ENCODE peak calls at places on chromosomes 4 and X, in eight cellular contexts. One of them, this sample, is unnamed.

GRCh38 chr4:185201983-185202962 is 1.5 kb downstream of the CFAP97 start:
- DNase-seq in testis: no peak
- DNase-seq in psoas muscle: no peak
- DNase-seq in heart left ventricle: no peak
- DNase-seq in AG10803: peak
- DNase-seq in bronchial epithelial cell: no peak
- DNase-seq in A549: no peak
- DNase-seq in CD8-positive, alpha-beta T cell: no peak
- DNase-seq in this sample: no peak

GRCh38 chrX:25180242-25180641 is 164.5 kb upstream of the ARX start:
- DNase-seq in testis: no peak
- DNase-seq in psoas muscle: no peak
- DNase-seq in heart left ventricle: no peak
- DNase-seq in AG10803: no peak
- DNase-seq in bronchial epithelial cell: no peak
- DNase-seq in A549: no peak
- DNase-seq in CD8-positive, alpha-beta T cell: no peak
- DNase-seq in this sample: no peak

GRCh38 chrX:19772759-19773623 is 114.4 kb downstream of the SH3KBP1 start:
- DNase-seq in testis: no peak
- DNase-seq in psoas muscle: no peak
- DNase-seq in heart left ventricle: no peak
- DNase-seq in AG10803: no peak
- DNase-seq in bronchial epithelial cell: no peak
- DNase-seq in A549: no peak
- DNase-seq in CD8-positive, alpha-beta T cell: peak
- DNase-seq in this sample: no peak

GRCh38 chrX:626745-627509 is 3.7 kb upstream of the SHOX start:
- DNase-seq in testis: no peak
- DNase-seq in psoas muscle: no peak
- DNase-seq in heart left ventricle: no peak
- DNase-seq in AG10803: no peak
- DNase-seq in bronchial epithelial cell: no peak
- DNase-seq in A549: no peak
- DNase-seq in CD8-positive, alpha-beta T cell: no peak
- DNase-seq in this sample: no peak

GRCh38 chr4:100362363-100362762 is 155.5 kb downstream of the EMCN start:
- DNase-seq in testis: no peak
- DNase-seq in psoas muscle: no peak
- DNase-seq in heart left ventricle: no peak
- DNase-seq in AG10803: no peak
- DNase-seq in bronchial epithelial cell: peak
- DNase-seq in A549: no peak
- DNase-seq in CD8-positive, alpha-beta T cell: no peak
- DNase-seq in this sample: no peak

GRCh38 chr4:111839186-111839585 is 306.1 kb upstream of the FAM241A start:
- DNase-seq in testis: no peak
- DNase-seq in psoas muscle: no peak
- DNase-seq in heart left ventricle: no peak
- DNase-seq in AG10803: peak
- DNase-seq in bronchial epithelial cell: no peak
- DNase-seq in A549: no peak
- DNase-seq in CD8-positive, alpha-beta T cell: no peak
- DNase-seq in this sample: no peak

GRCh38 chr4:47187608-47188007 is 156.2 kb downstream of the GABRB1 start:
- DNase-seq in testis: no peak
- DNase-seq in psoas muscle: no peak
- DNase-seq in heart left ventricle: no peak
- DNase-seq in AG10803: no peak
- DNase-seq in bronchial epithelial cell: no peak
- DNase-seq in A549: no peak
- DNase-seq in CD8-positive, alpha-beta T cell: no peak
- DNase-seq in this sample: no peak

GRCh38 chr4:48340276-48340904 is 939 bp upstream of the SLAIN2 start:
- DNase-seq in testis: no peak
- DNase-seq in psoas muscle: no peak
- DNase-seq in heart left ventricle: no peak
- DNase-seq in AG10803: peak
- DNase-seq in bronchial epithelial cell: peak
- DNase-seq in A549: peak
- DNase-seq in CD8-positive, alpha-beta T cell: peak
- DNase-seq in this sample: no peak

GRCh38 chr4:37246891-37247290 is 2.3 kb downstream of the NWD2 start:
- DNase-seq in testis: no peak
- DNase-seq in psoas muscle: no peak
- DNase-seq in heart left ventricle: no peak
- DNase-seq in AG10803: no peak
- DNase-seq in bronchial epithelial cell: no peak
- DNase-seq in A549: no peak
- DNase-seq in CD8-positive, alpha-beta T cell: no peak
- DNase-seq in this sample: no peak

GRCh38 chr4:163245044-163245443 is 78.4 kb upstream of the NAF1 start:
- DNase-seq in testis: no peak
- DNase-seq in psoas muscle: no peak
- DNase-seq in heart left ventricle: no peak
- DNase-seq in AG10803: no peak
- DNase-seq in bronchial epithelial cell: no peak
- DNase-seq in A549: no peak
- DNase-seq in CD8-positive, alpha-beta T cell: no peak
- DNase-seq in this sample: no peak

GRCh38 chr4:54543088-54543795 is 114.5 kb upstream of the KIT start:
- DNase-seq in testis: no peak
- DNase-seq in psoas muscle: no peak
- DNase-seq in heart left ventricle: no peak
- DNase-seq in AG10803: peak
- DNase-seq in bronchial epithelial cell: no peak
- DNase-seq in A549: no peak
- DNase-seq in CD8-positive, alpha-beta T cell: no peak
- DNase-seq in this sample: no peak

GRCh38 chrX:116379854-116380253 is 56.6 kb upstream of the SLC6A14 start:
- DNase-seq in testis: no peak
- DNase-seq in psoas muscle: no peak
- DNase-seq in heart left ventricle: peak
- DNase-seq in AG10803: peak
- DNase-seq in bronchial epithelial cell: peak
- DNase-seq in A549: no peak
- DNase-seq in CD8-positive, alpha-beta T cell: no peak
- DNase-seq in this sample: no peak

GRCh38 chr4:29560452-29560851 is 1159.7 kb upstream of the PCDH7 start:
- DNase-seq in testis: no peak
- DNase-seq in psoas muscle: no peak
- DNase-seq in heart left ventricle: no peak
- DNase-seq in AG10803: no peak
- DNase-seq in bronchial epithelial cell: peak
- DNase-seq in A549: no peak
- DNase-seq in CD8-positive, alpha-beta T cell: no peak
- DNase-seq in this sample: no peak

GRCh38 chr4:37425857-37426256 is 181.3 kb downstream of the NWD2 start:
- DNase-seq in testis: no peak
- DNase-seq in psoas muscle: no peak
- DNase-seq in heart left ventricle: no peak
- DNase-seq in AG10803: no peak
- DNase-seq in bronchial epithelial cell: no peak
- DNase-seq in A549: no peak
- DNase-seq in CD8-positive, alpha-beta T cell: no peak
- DNase-seq in this sample: no peak

GRCh38 chr4:184310171-184310567 is 92.5 kb upstream of the ENPP6 start:
- DNase-seq in testis: peak
- DNase-seq in psoas muscle: no peak
- DNase-seq in heart left ventricle: no peak
- DNase-seq in AG10803: no peak
- DNase-seq in bronchial epithelial cell: no peak
- DNase-seq in A549: no peak
- DNase-seq in CD8-positive, alpha-beta T cell: no peak
- DNase-seq in this sample: no peak

GRCh38 chrX:153635788-153636668 is 11.0 kb upstream of the DUSP9 start:
- DNase-seq in testis: no peak
- DNase-seq in psoas muscle: no peak
- DNase-seq in heart left ventricle: no peak
- DNase-seq in AG10803: no peak
- DNase-seq in bronchial epithelial cell: peak
- DNase-seq in A549: peak
- DNase-seq in CD8-positive, alpha-beta T cell: no peak
- DNase-seq in this sample: no peak

GRCh38 chr4:184094532-184095192 is 123.0 kb downstream of the ENPP6 start:
- DNase-seq in testis: peak
- DNase-seq in psoas muscle: no peak
- DNase-seq in heart left ventricle: no peak
- DNase-seq in AG10803: no peak
- DNase-seq in bronchial epithelial cell: no peak
- DNase-seq in A549: no peak
- DNase-seq in CD8-positive, alpha-beta T cell: no peak
- DNase-seq in this sample: no peak

GRCh38 chrX:68681443-68681941 is 34.0 kb downstream of the STARD8 start:
- DNase-seq in testis: no peak
- DNase-seq in psoas muscle: no peak
- DNase-seq in heart left ventricle: peak
- DNase-seq in AG10803: peak
- DNase-seq in bronchial epithelial cell: no peak
- DNase-seq in A549: no peak
- DNase-seq in CD8-positive, alpha-beta T cell: no peak
- DNase-seq in this sample: no peak

GRCh38 chr4:185471235-185472062 is at the start of gene CCDC110:
- DNase-seq in testis: peak
- DNase-seq in psoas muscle: peak
- DNase-seq in heart left ventricle: peak
- DNase-seq in AG10803: peak
- DNase-seq in bronchial epithelial cell: peak
- DNase-seq in A549: peak
- DNase-seq in CD8-positive, alpha-beta T cell: peak
- DNase-seq in this sample: peak

GRCh38 chrX:82412851-82413250 is 1095.2 kb upstream of the POU3F4 start:
- DNase-seq in testis: no peak
- DNase-seq in psoas muscle: no peak
- DNase-seq in heart left ventricle: no peak
- DNase-seq in AG10803: no peak
- DNase-seq in bronchial epithelial cell: peak
- DNase-seq in A549: no peak
- DNase-seq in CD8-positive, alpha-beta T cell: no peak
- DNase-seq in this sample: no peak

DNA sequence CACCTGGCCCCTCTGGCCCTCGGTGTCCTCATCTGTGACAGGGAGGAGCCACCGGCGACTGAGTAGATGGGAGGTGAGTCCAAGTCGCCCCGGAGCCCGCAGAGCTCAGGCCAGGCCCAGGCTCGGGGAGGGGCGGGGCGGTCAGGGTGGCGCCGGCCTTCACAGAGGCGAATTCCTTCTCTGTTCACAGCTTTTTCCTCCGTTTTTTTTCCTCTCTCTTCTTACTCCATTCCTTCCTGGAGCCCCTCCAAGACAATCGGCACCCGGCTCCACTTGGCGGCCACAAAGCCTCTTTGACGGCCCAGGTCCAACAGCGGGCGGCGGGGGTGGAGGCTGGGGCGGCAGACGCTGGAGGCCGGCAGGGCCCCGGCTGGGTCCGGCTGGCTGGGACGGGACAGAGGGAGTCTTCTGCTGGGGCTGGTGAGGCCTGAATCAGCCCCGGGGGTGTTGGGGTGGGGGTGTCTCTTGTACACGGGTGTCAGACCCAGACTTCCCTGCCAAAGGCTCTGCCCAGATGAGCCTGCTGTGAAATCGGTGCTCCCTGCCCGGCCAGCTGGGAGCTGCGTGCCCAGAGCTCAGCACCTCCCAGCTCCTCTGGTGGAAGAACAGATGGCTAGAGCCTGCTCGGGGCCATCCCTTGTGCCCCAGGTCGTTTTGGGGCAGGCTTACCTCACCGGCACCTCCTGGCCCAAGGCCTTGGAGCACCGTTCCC is 22.6 kb downstream of the FGFRL1 start:
- DNase-seq in testis: peak
- DNase-seq in psoas muscle: peak
- DNase-seq in heart left ventricle: peak
- DNase-seq in AG10803: peak
- DNase-seq in bronchial epithelial cell: no peak
- DNase-seq in A549: no peak
- DNase-seq in CD8-positive, alpha-beta T cell: no peak
- DNase-seq in this sample: peak
- H3K4me3 ChIP-seq in testis: no peak
- H3K4me3 ChIP-seq in psoas muscle: no peak
- H3K4me3 ChIP-seq in heart left ventricle: no peak
- H3K4me3 ChIP-seq in AG10803: peak
- H3K4me3 ChIP-seq in bronchial epithelial cell: no peak
- H3K4me3 ChIP-seq in A549: no peak
- H3K4me3 ChIP-seq in CD8-positive, alpha-beta T cell: no peak
- H3K4me3 ChIP-seq in this sample: no peak

DNA sequence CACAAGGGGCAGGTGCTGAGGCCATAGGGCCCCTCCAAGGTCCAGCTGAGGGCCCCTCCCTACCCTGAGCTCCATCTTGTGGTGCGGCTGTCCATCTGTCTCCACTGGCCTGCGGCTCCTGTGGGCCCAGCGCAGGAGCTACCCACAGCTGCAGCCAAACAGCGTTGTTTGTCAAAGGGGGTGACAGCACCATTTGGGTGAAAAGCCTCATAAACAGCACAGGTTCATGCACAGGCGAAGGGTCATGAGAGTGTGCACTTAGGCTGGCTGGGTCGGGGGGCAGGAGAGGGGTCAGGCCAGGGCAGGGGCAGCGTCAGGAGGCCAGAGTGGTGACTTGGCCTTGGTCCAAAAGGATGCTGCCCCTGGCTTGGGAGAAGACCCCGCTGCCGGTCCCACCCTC is 32.3 kb downstream of the BLOC1S4 start:
- DNase-seq in testis: no peak
- DNase-seq in psoas muscle: no peak
- DNase-seq in heart left ventricle: no peak
- DNase-seq in AG10803: no peak
- DNase-seq in bronchial epithelial cell: no peak
- DNase-seq in A549: no peak
- DNase-seq in CD8-positive, alpha-beta T cell: no peak
- DNase-seq in this sample: no peak
- TF ChIP-seq CTCF in testis: no peak
- TF ChIP-seq CTCF in psoas muscle: no peak
- TF ChIP-seq CTCF in heart left ventricle: no peak
- TF ChIP-seq CTCF in AG10803: no peak
- TF ChIP-seq CTCF in bronchial epithelial cell: no peak
- TF ChIP-seq CTCF in A549: no peak
- TF ChIP-seq CTCF in CD8-positive, alpha-beta T cell: no peak
- TF ChIP-seq CTCF in this sample: no peak

DNA sequence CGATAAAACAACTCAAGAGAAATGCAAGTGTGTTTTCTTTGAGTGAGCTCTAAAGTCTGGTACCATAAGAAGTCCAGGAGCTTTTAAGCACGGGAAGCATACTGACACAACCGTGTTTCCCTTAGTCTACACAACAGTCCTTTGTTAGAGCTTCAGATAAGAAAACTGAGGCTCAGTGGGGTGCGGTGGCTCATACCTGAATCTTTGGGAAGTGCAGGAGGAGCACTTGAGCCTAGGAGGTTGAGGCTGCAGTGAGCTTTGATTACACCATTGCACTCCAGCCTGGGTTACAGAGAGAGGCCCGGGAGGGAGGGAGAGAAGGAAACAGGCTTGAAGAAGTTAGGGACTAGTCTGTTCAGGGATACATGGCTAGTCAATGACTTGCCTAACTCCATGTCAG is 21.9 kb downstream of the LEF1 start:
- DNase-seq in testis: no peak
- DNase-seq in psoas muscle: no peak
- DNase-seq in heart left ventricle: no peak
- DNase-seq in AG10803: no peak
- DNase-seq in bronchial epithelial cell: no peak
- DNase-seq in A549: no peak
- DNase-seq in CD8-positive, alpha-beta T cell: no peak
- DNase-seq in this sample: no peak
- H3K4me3 ChIP-seq in testis: no peak
- H3K4me3 ChIP-seq in psoas muscle: no peak
- H3K4me3 ChIP-seq in heart left ventricle: no peak
- H3K4me3 ChIP-seq in AG10803: no peak
- H3K4me3 ChIP-seq in bronchial epithelial cell: no peak
- H3K4me3 ChIP-seq in A549: no peak
- H3K4me3 ChIP-seq in CD8-positive, alpha-beta T cell: no peak
- H3K4me3 ChIP-seq in this sample: no peak

GRCh38 chr4:7664106-7664505 is 229.4 kb upstream of the PSAPL1 start:
- DNase-seq in testis: no peak
- DNase-seq in psoas muscle: no peak
- DNase-seq in heart left ventricle: no peak
- DNase-seq in AG10803: no peak
- DNase-seq in bronchial epithelial cell: no peak
- DNase-seq in A549: no peak
- DNase-seq in CD8-positive, alpha-beta T cell: no peak
- DNase-seq in this sample: no peak
- TF ChIP-seq CTCF in testis: no peak
- TF ChIP-seq CTCF in psoas muscle: no peak
- TF ChIP-seq CTCF in heart left ventricle: no peak
- TF ChIP-seq CTCF in AG10803: no peak
- TF ChIP-seq CTCF in bronchial epithelial cell: no peak
- TF ChIP-seq CTCF in A549: no peak
- TF ChIP-seq CTCF in CD8-positive, alpha-beta T cell: no peak
- TF ChIP-seq CTCF in this sample: no peak

This sample was measured in stomach.